ENCODE peak calls at places on chromosome 6, in four cellular contexts. S is anterior cingulate cortex, C is MCF 10A, V is BJ. T is an unnamed sample.

GRCh38 chr6:117275205-117275604 is 9.8 kb downstream of the VGLL2 start:
- DNase-seq in S (no peak), V (no peak), C (no peak), T (no peak)

GRCh38 chr6:131379951-131380350 is 193.1 kb upstream of the ARG1 start:
- DNase-seq in C (peak), S (no peak), V (peak), T (peak)

GRCh38 chr6:22614541-22614940 is 45.2 kb downstream of the HDGFL1 start:
- DNase-seq in S (no peak), V (no peak), C (no peak), T (peak)

GRCh38 chr6:27592481-27593199 is 119.7 kb upstream of the ZNF184 start:
- DNase-seq in C (peak), V (no peak), S (no peak), T (peak)

GRCh38 chr6:89372506-89372901 is 20.0 kb upstream of the UBE2J1 start:
- DNase-seq in C (no peak), V (no peak), S (no peak), T (no peak)

GRCh38 chr6:18207949-18208348 is 52.7 kb downstream of the KDM1B start:
- DNase-seq in V (no peak), S (no peak), C (no peak), T (no peak)

GRCh38 chr6:128538763-128539162 is 18.4 kb upstream of the PTPRK start:
- DNase-seq in C (no peak), S (no peak), V (peak), T (no peak)

GRCh38 chr6:21327326-21328140 is 266.0 kb upstream of the SOX4 start:
- DNase-seq in V (no peak), S (no peak), C (no peak), T (no peak)

GRCh38 chr6:70221025-70221714 is 81.7 kb downstream of the COL9A1 start:
- DNase-seq in S (no peak), V (no peak), C (peak), T (peak)

GRCh38 chr6:166737231-166737630 is 110.2 kb upstream of the RPS6KA2 start:
- DNase-seq in C (no peak), S (no peak), V (no peak), T (no peak)

GRCh38 chr6:33663028-33663427 is 41.9 kb downstream of the ITPR3 start:
- DNase-seq in V (no peak), C (no peak), S (no peak), T (no peak)

GRCh38 chr6:8139451-8139850 is 37.1 kb upstream of the EEF1E1 start:
- DNase-seq in V (no peak), S (no peak), C (no peak), T (no peak)

GRCh38 chr6:33834401-33835392 is 30.9 kb upstream of the MLN start:
- DNase-seq in C (no peak), S (no peak), V (no peak), T (no peak)

GRCh38 chr6:35972471-35972985 is 51.6 kb upstream of the SRPK1 start:
- DNase-seq in S (no peak), C (no peak), V (no peak), T (no peak)

GRCh38 chr6:35082733-35083403 is 58.3 kb downstream of the TCP11 start:
- DNase-seq in S (no peak), V (no peak), C (no peak), T (no peak)

GRCh38 chr6:159727717-159728440 is 573 bp downstream of the WTAP start:
- DNase-seq in C (peak), V (no peak), S (no peak), T (peak)

GRCh38 chr6:51398793-51399192 is 580.1 kb downstream of the TFAP2B start:
- DNase-seq in C (no peak), S (no peak), V (no peak), T (no peak)

GRCh38 chr6:83108378-83108777 is 40.9 kb downstream of the DOP1A start:
- DNase-seq in S (no peak), V (no peak), C (no peak), T (no peak)

GRCh38 chr6:103122766-103123601 is 1729.5 kb downstream of the GRIK2 start:
- DNase-seq in S (peak), V (no peak), C (peak), T (peak)

GRCh38 chr6:69985180-69985579 is 118.8 kb downstream of the COL19A1 start:
- DNase-seq in V (no peak), S (no peak), C (no peak), T (peak)

GRCh38 chr6:115545410-115545986 is 515.2 kb downstream of the FRK start:
- DNase-seq in V (no peak), C (no peak), S (no peak), T (no peak)

GRCh38 chr6:163416640-163417253 is 2.2 kb downstream of the QKI start:
- DNase-seq in C (peak), V (peak), S (no peak), T (peak)

GRCh38 chr6:36677059-36677749 is 1.3 kb upstream of the CDKN1A start:
- DNase-seq in C (peak), S (no peak), V (no peak), T (peak)

GRCh38 chr6:5422321-5422915 is 161.1 kb downstream of the FARS2 start:
- DNase-seq in C (peak), V (no peak), S (no peak), T (peak)

GRCh38 chr6:85986681-85987080 is 344.0 kb upstream of the SYNCRIP start:
- DNase-seq in S (no peak), V (no peak), C (no peak), T (no peak)

GRCh38 chr6:33160728-33161323 is 31.4 kb downstream of the COL11A2 start:
- DNase-seq in C (peak), S (peak), V (peak), T (peak)

GRCh38 chr6:12776291-12776690 is 59.7 kb downstream of the PHACTR1 start:
- DNase-seq in C (no peak), V (no peak), S (no peak), T (no peak)

GRCh38 chr6:3517350-3517749 is 60.5 kb upstream of the SLC22A23 start:
- DNase-seq in V (peak), C (peak), S (no peak), T (peak)

GRCh38 chr6:136125585-136125984 is 124.5 kb downstream of the MTFR2 start:
- DNase-seq in V (no peak), C (no peak), S (no peak), T (no peak)

GRCh38 chr6:147150303-147150702 is 53.9 kb upstream of the STXBP5 start:
- DNase-seq in S (no peak), V (no peak), C (no peak), T (no peak)

GRCh38 chr6:1616556-1617463 is 7.1 kb downstream of the FOXC1 start:
- DNase-seq in S (no peak), C (no peak), V (no peak), T (no peak)

GRCh38 chr6:107657755-107658461 is 166.2 kb downstream of the SCML4 start:
- DNase-seq in V (no peak), S (no peak), C (no peak), T (peak)

GRCh38 chr6:14857501-14857900 is 388.4 kb upstream of the JARID2 start:
- DNase-seq in C (no peak), V (no peak), S (no peak), T (no peak)

GRCh38 chr6:7899889-7900213 is 10.7 kb downstream of the TXNDC5 start:
- DNase-seq in C (no peak), V (no peak), S (no peak), T (no peak)

GRCh38 chr6:168623736-168624135 is 182.8 kb downstream of the SMOC2 start:
- DNase-seq in S (no peak), V (no peak), C (no peak), T (no peak)

GRCh38 chr6:44738652-44739141 is 351.2 kb downstream of the CDC5L start:
- DNase-seq in S (no peak), V (no peak), C (peak), T (peak)

T was measured in adipocyte.